ENCODE peak calls at places on chromosomes 11 and 22, in seven cellular contexts. C, D, O, Y, P, S and Z are unnamed samples.

GRCh38 chr11:122422707-122423106 is 232.8 kb upstream of the UBASH3B start:
- DNase-seq in C (no peak), D (no peak), O (no peak), Y (no peak), P (no peak), S (no peak), Z (no peak)

GRCh38 chr11:85663080-85663729 is 1.7 kb downstream of the CREBZF start:
- DNase-seq in C (peak; percentile 49), D (no peak), O (no peak), Y (peak; percentile 56), P (no peak), S (no peak), Z (no peak)

GRCh38 chr22:19176732-19177131 is 1.8 kb downstream of the SLC25A1 start:
- DNase-seq in C (no peak), D (no peak), O (peak; percentile 6), Y (no peak), P (no peak), S (no peak), Z (no peak)

GRCh38 chr22:24803064-24803542 is 2.9 kb upstream of the SGSM1 start:
- DNase-seq in C (no peak), D (peak; percentile 23), O (peak; percentile 79), Y (peak; percentile 39), P (peak; percentile 95), S (peak; percentile 67), Z (no peak)

GRCh38 chr22:24847490-24847889 is 41.5 kb downstream of the SGSM1 start:
- DNase-seq in C (no peak), D (no peak), O (no peak), Y (no peak), P (no peak), S (no peak), Z (no peak)

GRCh38 chr11:115409691-115410220 is 94.5 kb downstream of the CADM1 start:
- DNase-seq in C (no peak), D (no peak), O (peak; percentile 16), Y (no peak), P (peak; percentile 19), S (no peak), Z (no peak)

GRCh38 chr11:75467881-75468280 is 34.9 kb upstream of the KLHL35 start:
- DNase-seq in C (no peak), D (no peak), O (no peak), Y (no peak), P (no peak), S (no peak), Z (no peak)

GRCh38 chr11:78158987-78159662 is 19.7 kb upstream of the ALG8 start:
- DNase-seq in C (no peak), D (no peak), O (no peak), Y (no peak), P (no peak), S (no peak), Z (no peak)

GRCh38 chr22:40606306-40606705 is 30.2 kb downstream of the MRTFA start:
- DNase-seq in C (no peak), D (no peak), O (no peak), Y (no peak), P (no peak), S (no peak), Z (no peak)

GRCh38 chr11:125170001-125170405 is 5.5 kb downstream of the PKNOX2 start:
- DNase-seq in C (no peak), D (no peak), O (peak; percentile 22), Y (no peak), P (peak; percentile 30), S (no peak), Z (no peak)

GRCh38 chr11:77705195-77705876 is 67.7 kb upstream of the CLNS1A start:
- DNase-seq in C (no peak), D (no peak), O (no peak), Y (peak; percentile 35), P (peak; percentile 5), S (peak; percentile 29), Z (no peak)

GRCh38 chr22:19429950-19430889 is 1.3 kb downstream of the HIRA start:
- DNase-seq in C (peak; percentile 76), D (peak; percentile 26), O (peak; percentile 27), Y (peak; percentile 74), P (peak; percentile 28), S (peak; percentile 77), Z (no peak)

GRCh38 chr11:21511835-21512440 is 680.9 kb upstream of the ANO5 start:
- DNase-seq in C (no peak), D (no peak), O (peak; percentile 87), Y (peak; percentile 12), P (peak; percentile 90), S (peak; percentile 29), Z (no peak)

GRCh38 chr22:50242406-50242949 is 2.3 kb downstream of the TUBGCP6 start:
- DNase-seq in C (no peak), D (no peak), O (no peak), Y (no peak), P (no peak), S (no peak), Z (no peak)

GRCh38 chr11:2916892-2917645 is 12.2 kb downstream of the PHLDA2 start:
- DNase-seq in C (no peak), D (no peak), O (no peak), Y (no peak), P (no peak), S (no peak), Z (peak; percentile 66)

GRCh38 chr11:65415499-65416340 is 6.9 kb upstream of the NEAT1 start:
- DNase-seq in C (no peak), D (no peak), O (peak; percentile 21), Y (no peak), P (no peak), S (no peak), Z (peak; percentile 75)

GRCh38 chr11:73205666-73206343 is 12.3 kb upstream of the P2RY2 start:
- DNase-seq in C (no peak), D (no peak), O (no peak), Y (no peak), P (no peak), S (no peak), Z (no peak)

GRCh38 chr11:3838504-3838903 is 2.3 kb downstream of the RHOG start:
- DNase-seq in C (no peak), D (no peak), O (no peak), Y (no peak), P (no peak), S (no peak), Z (no peak)

GRCh38 chr11:86938900-86939880 is 16.0 kb downstream of the FZD4 start:
- DNase-seq in C (no peak), D (no peak), O (peak; percentile 58), Y (peak; percentile 53), P (peak; percentile 81), S (peak; percentile 48), Z (no peak)

GRCh38 chr22:41989246-41989645 is 9.3 kb upstream of the WBP2NL start:
- DNase-seq in C (no peak), D (no peak), O (no peak), Y (no peak), P (no peak), S (no peak), Z (no peak)

GRCh38 chr22:43085658-43086606 is 3.3 kb downstream of the TTLL1 start:
- DNase-seq in C (no peak), D (no peak), O (no peak), Y (peak; percentile 29), P (no peak), S (no peak), Z (no peak)

GRCh38 chr22:43078522-43078921 is 10.7 kb downstream of the TTLL1 start:
- DNase-seq in C (no peak), D (no peak), O (no peak), Y (no peak), P (no peak), S (no peak), Z (no peak)

GRCh38 chr22:43079742-43080141 is 9.4 kb downstream of the TTLL1 start:
- DNase-seq in C (no peak), D (no peak), O (no peak), Y (no peak), P (no peak), S (peak; percentile 38), Z (no peak)

GRCh38 chr22:43077121-43077877 is 11.9 kb downstream of the TTLL1 start:
- DNase-seq in C (no peak), D (no peak), O (no peak), Y (no peak), P (no peak), S (no peak), Z (no peak)

GRCh38 chr22:43081968-43082367 is 7.2 kb downstream of the TTLL1 start:
- DNase-seq in C (no peak), D (no peak), O (no peak), Y (no peak), P (no peak), S (no peak), Z (no peak)
- H3K4me1 ChIP-seq in C (no peaks in the 10 kb centered on the region), D (no peaks in the 10 kb centered on the region), O (no peaks in the 10 kb centered on the region), Y (peaks cover 4% of the 10 kb centered on the region), P (no peaks in the 10 kb centered on the region), S (no peaks in the 10 kb centered on the region), Z (no peaks in the 10 kb centered on the region)

DNA sequence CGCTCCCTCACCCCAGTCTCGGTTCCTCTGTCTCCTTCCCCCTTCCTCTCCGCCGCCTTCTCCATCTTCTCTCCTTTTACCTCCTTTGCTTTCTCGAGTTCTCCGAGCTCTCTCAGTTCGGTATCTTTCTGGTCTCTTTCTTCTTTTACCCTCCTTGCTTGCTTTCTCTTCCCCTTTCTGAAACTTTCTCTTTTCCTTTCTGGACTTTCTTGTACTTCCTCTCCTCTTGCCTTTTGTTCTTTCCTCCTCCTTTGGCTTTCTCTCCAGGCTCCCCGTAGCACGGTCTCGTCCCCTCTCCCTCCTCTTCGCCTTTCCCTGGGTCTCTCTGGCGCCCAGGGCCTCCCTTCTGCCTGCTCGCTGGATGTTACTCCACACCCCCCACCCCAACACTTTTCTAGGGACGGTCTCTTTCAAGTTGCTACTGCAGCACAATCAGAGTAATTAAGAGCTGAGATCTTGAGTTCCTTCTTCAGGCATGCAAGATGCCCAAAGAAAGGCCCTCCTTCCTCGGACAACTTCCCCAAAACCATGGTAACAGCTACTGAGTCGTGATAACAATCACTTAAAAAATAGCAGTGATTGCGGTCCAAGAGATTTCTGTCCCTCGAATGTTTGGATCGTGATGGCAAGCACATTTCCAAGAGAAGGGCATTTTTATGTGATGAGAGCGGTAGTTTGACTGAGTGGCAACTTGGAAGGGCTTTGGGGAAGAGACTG is 487 bp upstream of the TENM4 start:
- DNase-seq in C (no peak), D (no peak), O (peak; percentile 31), Y (no peak), P (peak; percentile 61), S (no peak), Z (no peak)
- H3K27ac ChIP-seq in C (no peak overlapping the region), D (no peak overlapping the region), O (no peak overlapping the region), Y (no peak overlapping the region), P (no peak overlapping the region), S (no peak overlapping the region), Z (no peak overlapping the region)

DNA sequence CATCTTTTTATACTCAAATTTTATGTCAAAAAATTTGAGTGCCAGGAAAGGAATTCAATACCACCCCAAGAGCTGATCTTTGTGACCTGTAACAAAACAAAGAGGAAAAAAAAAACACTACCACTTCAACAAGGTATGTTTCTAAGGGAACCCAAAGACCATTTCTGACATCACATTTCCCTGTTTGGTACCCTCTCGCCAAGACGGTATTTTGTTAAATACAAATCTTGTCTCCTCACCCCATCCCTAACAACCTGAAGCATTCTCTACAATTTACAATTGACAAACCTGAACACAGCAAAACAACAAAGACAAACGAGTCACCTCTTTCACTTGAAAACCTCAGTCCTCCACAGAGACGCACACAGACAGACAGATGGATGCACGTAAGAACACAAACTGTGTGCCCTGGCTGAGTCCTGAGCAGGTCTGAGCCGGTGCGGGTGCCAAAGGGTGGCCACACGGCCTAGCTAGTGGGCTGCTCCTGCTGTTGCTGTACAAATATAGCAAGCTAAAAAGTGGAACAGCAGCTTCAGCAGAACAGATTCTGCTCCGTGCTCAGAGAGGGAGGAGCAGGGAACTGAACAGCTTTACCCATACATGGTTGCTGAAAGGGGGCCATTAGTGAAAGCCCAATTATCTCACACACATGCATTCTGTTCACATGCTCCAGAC is 28.6 kb downstream of the CELF1 start:
- DNase-seq in C (peak; percentile 48), D (no peak), O (no peak), Y (peak; percentile 41), P (no peak), S (no peak), Z (no peak)
- H3K4me1 ChIP-seq in C (peaks cover 66% of the 10 kb centered on the region), D (peaks cover 22% of the 10 kb centered on the region), O (peaks cover 23% of the 10 kb centered on the region), Y (peaks cover 34% of the 10 kb centered on the region), P (peaks cover 41% of the 10 kb centered on the region), S (peaks cover 26% of the 10 kb centered on the region), Z (peaks cover 34% of the 10 kb centered on the region)

GRCh38 chr11:46332093-46332567 is 15.1 kb upstream of the DGKZ start:
- DNase-seq in C (no peak), D (no peak), O (no peak), Y (no peak), P (no peak), S (no peak), Z (no peak)
- H3K27ac ChIP-seq in C (peak overlapping the region; percentile 42), D (peak overlapping the region; percentile 61), O (no peak overlapping the region), Y (peak overlapping the region; percentile 14), P (no peak overlapping the region), S (no peak overlapping the region), Z (no peak overlapping the region)